ENCODE peak calls at places on chromosomes 5 and 9, in nine cellular contexts. One of them, this sample, is unnamed. For H3K9me3 and H3K27me3, the result is how much of the 10 kb centered on the place peaks cover.

GRCh38 chr9:89786650-89787049 is 181.8 kb downstream of the GADD45G start:
- DNase-seq in body of pancreas: no peak
- DNase-seq in CD8-positive, alpha-beta memory T cell: no peak
- DNase-seq in RWPE2: no peak
- DNase-seq in psoas muscle: no peak
- DNase-seq in testis: no peak
- DNase-seq in CD4-positive, alpha-beta memory T cell: no peak
- DNase-seq in heart right ventricle: peak
- DNase-seq in lung: peak
- DNase-seq in this sample: no peak

GRCh38 chr5:36177154-36177553 is 25.2 kb downstream of the SKP2 start:
- DNase-seq in body of pancreas: no peak
- DNase-seq in CD8-positive, alpha-beta memory T cell: no peak
- DNase-seq in RWPE2: no peak
- DNase-seq in psoas muscle: no peak
- DNase-seq in testis: no peak
- DNase-seq in CD4-positive, alpha-beta memory T cell: no peak
- DNase-seq in heart right ventricle: no peak
- DNase-seq in lung: no peak
- DNase-seq in this sample: no peak

GRCh38 chr9:126523621-126524111 is 90.1 kb upstream of the LMX1B start:
- DNase-seq in body of pancreas: no peak
- DNase-seq in CD8-positive, alpha-beta memory T cell: peak
- DNase-seq in RWPE2: no peak
- DNase-seq in psoas muscle: no peak
- DNase-seq in testis: no peak
- DNase-seq in CD4-positive, alpha-beta memory T cell: peak
- DNase-seq in heart right ventricle: no peak
- DNase-seq in lung: no peak
- DNase-seq in this sample: no peak

GRCh38 chr9:121298689-121299112 is 30.7 kb downstream of the GSN start:
- DNase-seq in body of pancreas: peak
- DNase-seq in CD8-positive, alpha-beta memory T cell: no peak
- DNase-seq in RWPE2: no peak
- DNase-seq in psoas muscle: no peak
- DNase-seq in testis: no peak
- DNase-seq in CD4-positive, alpha-beta memory T cell: no peak
- DNase-seq in heart right ventricle: peak
- DNase-seq in lung: no peak
- DNase-seq in this sample: no peak

GRCh38 chr5:74963407-74963806 is 89.0 kb downstream of the GCNT4 start:
- DNase-seq in body of pancreas: no peak
- DNase-seq in CD8-positive, alpha-beta memory T cell: no peak
- DNase-seq in RWPE2: no peak
- DNase-seq in psoas muscle: no peak
- DNase-seq in testis: no peak
- DNase-seq in CD4-positive, alpha-beta memory T cell: no peak
- DNase-seq in heart right ventricle: no peak
- DNase-seq in lung: no peak
- DNase-seq in this sample: no peak

GRCh38 chr5:95959964-95960801 is 1.5 kb downstream of the ELL2 start:
- DNase-seq in body of pancreas: peak
- DNase-seq in CD8-positive, alpha-beta memory T cell: peak
- DNase-seq in RWPE2: no peak
- DNase-seq in psoas muscle: no peak
- DNase-seq in testis: no peak
- DNase-seq in CD4-positive, alpha-beta memory T cell: no peak
- DNase-seq in heart right ventricle: peak
- DNase-seq in lung: no peak
- DNase-seq in this sample: peak

GRCh38 chr9:68836788-68837187 is 131.7 kb downstream of the PIP5K1B start:
- DNase-seq in body of pancreas: no peak
- DNase-seq in CD8-positive, alpha-beta memory T cell: no peak
- DNase-seq in RWPE2: no peak
- DNase-seq in psoas muscle: no peak
- DNase-seq in testis: no peak
- DNase-seq in CD4-positive, alpha-beta memory T cell: no peak
- DNase-seq in heart right ventricle: no peak
- DNase-seq in lung: no peak
- DNase-seq in this sample: no peak

GRCh38 chr9:98172604-98173003 is 19.8 kb downstream of the CORO2A start:
- DNase-seq in body of pancreas: no peak
- DNase-seq in CD8-positive, alpha-beta memory T cell: no peak
- DNase-seq in RWPE2: no peak
- DNase-seq in psoas muscle: no peak
- DNase-seq in testis: no peak
- DNase-seq in CD4-positive, alpha-beta memory T cell: no peak
- DNase-seq in heart right ventricle: no peak
- DNase-seq in lung: no peak
- DNase-seq in this sample: peak

GRCh38 chr5:96957125-96958041 is 21.5 kb downstream of the LNPEP start:
- DNase-seq in body of pancreas: no peak
- DNase-seq in CD8-positive, alpha-beta memory T cell: no peak
- DNase-seq in RWPE2: no peak
- DNase-seq in psoas muscle: no peak
- DNase-seq in testis: no peak
- DNase-seq in CD4-positive, alpha-beta memory T cell: no peak
- DNase-seq in heart right ventricle: no peak
- DNase-seq in lung: no peak
- DNase-seq in this sample: no peak

GRCh38 chr5:126446498-126447224 is 23.5 kb downstream of the GRAMD2B start:
- DNase-seq in body of pancreas: no peak
- DNase-seq in CD8-positive, alpha-beta memory T cell: no peak
- DNase-seq in RWPE2: peak
- DNase-seq in psoas muscle: no peak
- DNase-seq in testis: no peak
- DNase-seq in CD4-positive, alpha-beta memory T cell: peak
- DNase-seq in heart right ventricle: no peak
- DNase-seq in lung: no peak
- DNase-seq in this sample: peak

GRCh38 chr9:37033141-37033540 is 927 bp downstream of the PAX5 start:
- DNase-seq in body of pancreas: no peak
- DNase-seq in CD8-positive, alpha-beta memory T cell: no peak
- DNase-seq in RWPE2: no peak
- DNase-seq in psoas muscle: no peak
- DNase-seq in testis: no peak
- DNase-seq in CD4-positive, alpha-beta memory T cell: no peak
- DNase-seq in heart right ventricle: no peak
- DNase-seq in lung: no peak
- DNase-seq in this sample: no peak

GRCh38 chr5:180233729-180234128 is 24.7 kb upstream of the RASGEF1C start:
- DNase-seq in body of pancreas: no peak
- DNase-seq in CD8-positive, alpha-beta memory T cell: no peak
- DNase-seq in RWPE2: no peak
- DNase-seq in psoas muscle: no peak
- DNase-seq in testis: no peak
- DNase-seq in CD4-positive, alpha-beta memory T cell: no peak
- DNase-seq in heart right ventricle: no peak
- DNase-seq in lung: no peak
- DNase-seq in this sample: no peak
- H3K9me3 ChIP-seq in body of pancreas: under half
- H3K9me3 ChIP-seq in CD8-positive, alpha-beta memory T cell: under half
- H3K9me3 ChIP-seq in RWPE2: under half
- H3K9me3 ChIP-seq in psoas muscle: under half
- H3K9me3 ChIP-seq in testis: under half
- H3K9me3 ChIP-seq in CD4-positive, alpha-beta memory T cell: under half
- H3K9me3 ChIP-seq in heart right ventricle: half or more
- H3K9me3 ChIP-seq in lung: under half
- H3K9me3 ChIP-seq in this sample: under half

GRCh38 chr9:27660148-27660547 is 86.9 kb upstream of the C9orf72 start:
- DNase-seq in body of pancreas: no peak
- DNase-seq in CD8-positive, alpha-beta memory T cell: no peak
- DNase-seq in RWPE2: no peak
- DNase-seq in psoas muscle: no peak
- DNase-seq in testis: no peak
- DNase-seq in CD4-positive, alpha-beta memory T cell: no peak
- DNase-seq in heart right ventricle: no peak
- DNase-seq in lung: no peak
- DNase-seq in this sample: no peak

GRCh38 chr9:27654629-27655285 is 81.5 kb upstream of the C9orf72 start:
- DNase-seq in body of pancreas: peak
- DNase-seq in CD8-positive, alpha-beta memory T cell: no peak
- DNase-seq in RWPE2: no peak
- DNase-seq in psoas muscle: no peak
- DNase-seq in testis: no peak
- DNase-seq in CD4-positive, alpha-beta memory T cell: no peak
- DNase-seq in heart right ventricle: no peak
- DNase-seq in lung: no peak
- DNase-seq in this sample: no peak

GRCh38 chr9:27653246-27653645 is 80.0 kb upstream of the C9orf72 start:
- DNase-seq in body of pancreas: no peak
- DNase-seq in CD8-positive, alpha-beta memory T cell: no peak
- DNase-seq in RWPE2: no peak
- DNase-seq in psoas muscle: no peak
- DNase-seq in testis: no peak
- DNase-seq in CD4-positive, alpha-beta memory T cell: no peak
- DNase-seq in heart right ventricle: no peak
- DNase-seq in lung: no peak
- DNase-seq in this sample: no peak

GRCh38 chr9:27655454-27655853 is 82.2 kb upstream of the C9orf72 start:
- DNase-seq in body of pancreas: no peak
- DNase-seq in CD8-positive, alpha-beta memory T cell: no peak
- DNase-seq in RWPE2: no peak
- DNase-seq in psoas muscle: no peak
- DNase-seq in testis: no peak
- DNase-seq in CD4-positive, alpha-beta memory T cell: no peak
- DNase-seq in heart right ventricle: no peak
- DNase-seq in lung: no peak
- DNase-seq in this sample: no peak
- H3K27me3 ChIP-seq in body of pancreas: under half
- H3K27me3 ChIP-seq in CD8-positive, alpha-beta memory T cell: under half
- H3K27me3 ChIP-seq in RWPE2: under half
- H3K27me3 ChIP-seq in psoas muscle: under half
- H3K27me3 ChIP-seq in testis: under half
- H3K27me3 ChIP-seq in CD4-positive, alpha-beta memory T cell: under half
- H3K27me3 ChIP-seq in heart right ventricle: under half
- H3K27me3 ChIP-seq in lung: under half
- H3K27me3 ChIP-seq in this sample: under half

GRCh38 chr5:158600679-158601078 is 499.0 kb downstream of the EBF1 start:
- DNase-seq in body of pancreas: no peak
- DNase-seq in CD8-positive, alpha-beta memory T cell: no peak
- DNase-seq in RWPE2: no peak
- DNase-seq in psoas muscle: no peak
- DNase-seq in testis: no peak
- DNase-seq in CD4-positive, alpha-beta memory T cell: no peak
- DNase-seq in heart right ventricle: no peak
- DNase-seq in lung: no peak
- DNase-seq in this sample: no peak
- H3K9me3 ChIP-seq in body of pancreas: under half
- H3K9me3 ChIP-seq in CD8-positive, alpha-beta memory T cell: under half
- H3K9me3 ChIP-seq in RWPE2: under half
- H3K9me3 ChIP-seq in psoas muscle: under half
- H3K9me3 ChIP-seq in testis: under half
- H3K9me3 ChIP-seq in CD4-positive, alpha-beta memory T cell: under half
- H3K9me3 ChIP-seq in heart right ventricle: under half
- H3K9me3 ChIP-seq in lung: under half
- H3K9me3 ChIP-seq in this sample: under half

GRCh38 chr5:51387854-51388320 is 4.6 kb downstream of the ISL1 start:
- DNase-seq in body of pancreas: no peak
- DNase-seq in CD8-positive, alpha-beta memory T cell: no peak
- DNase-seq in RWPE2: no peak
- DNase-seq in psoas muscle: no peak
- DNase-seq in testis: no peak
- DNase-seq in CD4-positive, alpha-beta memory T cell: no peak
- DNase-seq in heart right ventricle: no peak
- DNase-seq in lung: no peak
- DNase-seq in this sample: peak

GRCh38 chr5:51388488-51389325 is 5.5 kb downstream of the ISL1 start:
- DNase-seq in body of pancreas: no peak
- DNase-seq in CD8-positive, alpha-beta memory T cell: no peak
- DNase-seq in RWPE2: no peak
- DNase-seq in psoas muscle: no peak
- DNase-seq in testis: no peak
- DNase-seq in CD4-positive, alpha-beta memory T cell: no peak
- DNase-seq in heart right ventricle: no peak
- DNase-seq in lung: no peak
- DNase-seq in this sample: no peak

GRCh38 chr5:51391175-51391574 is 7.9 kb downstream of the ISL1 start:
- DNase-seq in body of pancreas: no peak
- DNase-seq in CD8-positive, alpha-beta memory T cell: no peak
- DNase-seq in RWPE2: no peak
- DNase-seq in psoas muscle: no peak
- DNase-seq in testis: no peak
- DNase-seq in CD4-positive, alpha-beta memory T cell: no peak
- DNase-seq in heart right ventricle: no peak
- DNase-seq in lung: no peak
- DNase-seq in this sample: no peak

GRCh38 chr5:51389326-51389581 is 6.0 kb downstream of the ISL1 start:
- DNase-seq in body of pancreas: no peak
- DNase-seq in CD8-positive, alpha-beta memory T cell: no peak
- DNase-seq in RWPE2: no peak
- DNase-seq in psoas muscle: no peak
- DNase-seq in testis: no peak
- DNase-seq in CD4-positive, alpha-beta memory T cell: no peak
- DNase-seq in heart right ventricle: no peak
- DNase-seq in lung: no peak
- DNase-seq in this sample: no peak

GRCh38 chr5:51389582-51390463 is 6.6 kb downstream of the ISL1 start:
- DNase-seq in body of pancreas: no peak
- DNase-seq in CD8-positive, alpha-beta memory T cell: no peak
- DNase-seq in RWPE2: peak
- DNase-seq in psoas muscle: no peak
- DNase-seq in testis: no peak
- DNase-seq in CD4-positive, alpha-beta memory T cell: no peak
- DNase-seq in heart right ventricle: no peak
- DNase-seq in lung: no peak
- DNase-seq in this sample: peak
- H3K27me3 ChIP-seq in body of pancreas: under half
- H3K27me3 ChIP-seq in CD8-positive, alpha-beta memory T cell: under half
- H3K27me3 ChIP-seq in RWPE2: under half
- H3K27me3 ChIP-seq in psoas muscle: half or more
- H3K27me3 ChIP-seq in testis: under half
- H3K27me3 ChIP-seq in CD4-positive, alpha-beta memory T cell: under half
- H3K27me3 ChIP-seq in heart right ventricle: half or more
- H3K27me3 ChIP-seq in lung: under half
- H3K27me3 ChIP-seq in this sample: under half

GRCh38 chr5:59264013-59264412 is 629.5 kb downstream of the PDE4D start:
- DNase-seq in body of pancreas: no peak
- DNase-seq in CD8-positive, alpha-beta memory T cell: no peak
- DNase-seq in RWPE2: no peak
- DNase-seq in psoas muscle: no peak
- DNase-seq in testis: no peak
- DNase-seq in CD4-positive, alpha-beta memory T cell: no peak
- DNase-seq in heart right ventricle: no peak
- DNase-seq in lung: no peak
- DNase-seq in this sample: no peak
- H3K9me3 ChIP-seq in body of pancreas: under half
- H3K9me3 ChIP-seq in CD8-positive, alpha-beta memory T cell: under half
- H3K9me3 ChIP-seq in RWPE2: under half
- H3K9me3 ChIP-seq in psoas muscle: under half
- H3K9me3 ChIP-seq in testis: under half
- H3K9me3 ChIP-seq in CD4-positive, alpha-beta memory T cell: under half
- H3K9me3 ChIP-seq in heart right ventricle: under half
- H3K9me3 ChIP-seq in lung: under half
- H3K9me3 ChIP-seq in this sample: under half

GRCh38 chr5:32714836-32715235 is 3.7 kb downstream of the NPR3 start:
- DNase-seq in body of pancreas: no peak
- DNase-seq in CD8-positive, alpha-beta memory T cell: no peak
- DNase-seq in RWPE2: no peak
- DNase-seq in psoas muscle: no peak
- DNase-seq in testis: no peak
- DNase-seq in CD4-positive, alpha-beta memory T cell: no peak
- DNase-seq in heart right ventricle: no peak
- DNase-seq in lung: no peak
- DNase-seq in this sample: no peak
- H3K27me3 ChIP-seq in body of pancreas: under half
- H3K27me3 ChIP-seq in CD8-positive, alpha-beta memory T cell: under half
- H3K27me3 ChIP-seq in RWPE2: under half
- H3K27me3 ChIP-seq in psoas muscle: under half
- H3K27me3 ChIP-seq in testis: under half
- H3K27me3 ChIP-seq in CD4-positive, alpha-beta memory T cell: under half
- H3K27me3 ChIP-seq in heart right ventricle: under half
- H3K27me3 ChIP-seq in lung: under half
- H3K27me3 ChIP-seq in this sample: half or more

This sample was measured in cardiac muscle cell.